ENCODE peak calls at places on chromosomes 7 and 10, in four cellular contexts. Y is NCI-H2081, P is mammary epithelial cell, U is KG1. H is an unnamed sample.

GRCh38 chr10:79313320-79313719 is 33.9 kb upstream of the PPIF start:
- DNase-seq in U (no peak), Y (no peak), P (no peak), H (no peak)

GRCh38 chr10:31315453-31315852 is 3.6 kb upstream of the ZEB1 start:
- DNase-seq in P (peak), U (no peak), Y (no peak), H (no peak)

GRCh38 chr7:50914460-50914859 is 131.8 kb upstream of the GRB10 start:
- DNase-seq in Y (no peak), U (no peak), P (no peak), H (no peak)

GRCh38 chr10:97673736-97674525 is 13.1 kb downstream of the AVPI1 start:
- DNase-seq in P (peak), U (no peak), Y (no peak), H (no peak)

GRCh38 chr10:75639726-75640125 is 208.3 kb downstream of the LRMDA start:
- DNase-seq in P (no peak), U (no peak), Y (no peak), H (no peak)

GRCh38 chr7:20218261-20218660 is 1.1 kb upstream of the MACC1 start:
- DNase-seq in P (peak), U (no peak), Y (no peak), H (no peak)

GRCh38 chr10:130547368-130547767 is 411.2 kb downstream of the GLRX3 start:
- DNase-seq in Y (no peak), U (no peak), P (no peak), H (no peak)

GRCh38 chr7:101058355-101058754 is 26.9 kb upstream of the TRIM56 start:
- DNase-seq in Y (no peak), P (peak), U (no peak), H (no peak)

GRCh38 chr10:96505150-96506136 is 8.3 kb downstream of the TLL2 start:
- DNase-seq in Y (no peak), U (no peak), P (peak), H (no peak)

GRCh38 chr10:22630229-22631174 is 83.9 kb downstream of the PIP4K2A start:
- DNase-seq in Y (no peak), P (peak), U (no peak), H (no peak)

GRCh38 chr7:155173905-155174304 is 103.8 kb downstream of the HTR5A start:
- DNase-seq in Y (no peak), P (no peak), U (no peak), H (no peak)